ENCODE peak calls at places on chromosome 5, in five cellular contexts. V, F, G, S and C are unnamed samples.

GRCh38 chr5:56786346-56786745 is 29.0 kb upstream of the MAP3K1 start:
- DNase-seq in V (no peak), G (no peak), F (no peak), S (no peak), C (no peak)

GRCh38 chr5:151569132-151570046 is 21.7 kb downstream of the FAT2 start:
- DNase-seq in F (no peak), S (no peak), V (no peak), G (no peak), C (no peak)

GRCh38 chr5:79560774-79561524 is 47.0 kb upstream of the HOMER1 start:
- DNase-seq in V (peak; percentile 67), S (no peak), F (no peak), G (no peak), C (no peak)

GRCh38 chr5:180596668-180597231 is 5.5 kb upstream of the SCGB3A1 start:
- DNase-seq in F (no peak), V (no peak), S (no peak), G (no peak), C (peak; percentile 33)

GRCh38 chr5:64229163-64229774 is 63.6 kb downstream of the RNF180 start:
- DNase-seq in V (peak; percentile 39), S (no peak), G (peak; percentile 7), F (no peak), C (peak; percentile 64)

GRCh38 chr5:67674256-67674655 is 477.7 kb upstream of the CD180 start:
- DNase-seq in G (no peak), S (no peak), V (no peak), F (no peak), C (no peak)

GRCh38 chr5:148781771-148782170 is 44.6 kb upstream of the ADRB2 start:
- DNase-seq in V (no peak), G (no peak), S (no peak), F (no peak), C (no peak)

GRCh38 chr5:94618029-94618492 is 343 bp downstream of the KIAA0825 start:
- DNase-seq in G (peak; percentile 53), S (peak; percentile 21), V (peak; percentile 57), F (no peak), C (peak; percentile 4)

GRCh38 chr5:5340206-5340729 is 82.2 kb upstream of the ICE1 start:
- DNase-seq in F (peak; percentile 24), V (peak; percentile 83), S (no peak), G (peak; percentile 97), C (peak; percentile 67)

GRCh38 chr5:168135897-168136296 is 155.5 kb upstream of the WWC1 start:
- DNase-seq in V (no peak), F (no peak), S (no peak), G (no peak), C (no peak)

GRCh38 chr5:135255461-135256178 is 143.4 kb downstream of the MACROH2A1 start:
- DNase-seq in S (no peak), G (no peak), V (no peak), F (no peak), C (no peak)

GRCh38 chr5:171428168-171428658 is 8.8 kb downstream of the FGF18 start:
- DNase-seq in F (no peak), S (no peak), G (no peak), V (no peak), C (peak; percentile 20)

GRCh38 chr5:88881566-88881965 is 1.4 kb downstream of the MEF2C start:
- DNase-seq in S (no peak), V (peak; percentile 9), F (no peak), G (no peak), C (no peak)

GRCh38 chr5:172707285-172708182 is 63.5 kb downstream of the DUSP1 start:
- DNase-seq in G (peak; percentile 49), S (no peak), V (peak; percentile 76), F (no peak), C (peak; percentile 78)

GRCh38 chr5:58902765-58903164 is 319.9 kb downstream of the RAB3C start:
- DNase-seq in F (no peak), V (no peak), S (no peak), G (no peak), C (no peak)

GRCh38 chr5:154793599-154794524 is 38.7 kb downstream of the LARP1 start:
- DNase-seq in G (peak; percentile 44), S (no peak), V (peak; percentile 77), F (no peak), C (no peak)

GRCh38 chr5:160020266-160020770 is 11.4 kb downstream of the TTC1 start:
- DNase-seq in G (no peak), V (peak; percentile 28), F (no peak), S (no peak), C (no peak)

GRCh38 chr5:112316731-112317130 is 102.3 kb downstream of the EPB41L4A start:
- DNase-seq in G (no peak), F (no peak), S (no peak), V (no peak), C (no peak)

GRCh38 chr5:83567741-83568530 is 96.4 kb downstream of the VCAN start:
- DNase-seq in G (peak; percentile 79), F (no peak), V (peak; percentile 93), S (no peak), C (no peak)

GRCh38 chr5:10479226-10479721 is 37.6 kb downstream of the ROPN1L start:
- DNase-seq in S (no peak), F (no peak), G (peak; percentile 81), V (peak; percentile 82), C (no peak)

GRCh38 chr5:90550963-90551362 is 7.6 kb upstream of the ADGRV1 start:
- DNase-seq in V (no peak), S (no peak), G (no peak), F (no peak), C (no peak)

GRCh38 chr5:110288766-110289165 is 437.7 kb downstream of the TMEM232 start:
- DNase-seq in G (no peak), S (no peak), F (no peak), V (no peak), C (no peak)

GRCh38 chr5:72184408-72184807 is 77.1 kb downstream of the MAP1B start:
- DNase-seq in S (no peak), V (no peak), G (no peak), F (no peak), C (no peak)

GRCh38 chr5:72180925-72181324 is 73.7 kb downstream of the MAP1B start:
- DNase-seq in S (no peak), V (no peak), G (no peak), F (no peak), C (no peak)

GRCh38 chr5:72185717-72186388 is 78.6 kb downstream of the MAP1B start:
- DNase-seq in G (no peak), V (no peak), S (no peak), F (no peak), C (no peak)

GRCh38 chr5:72179816-72180440 is 72.7 kb downstream of the MAP1B start:
- DNase-seq in F (no peak), V (no peak), G (no peak), S (no peak), C (no peak)

GRCh38 chr5:72183231-72183630 is 76.0 kb downstream of the MAP1B start:
- DNase-seq in F (no peak), V (no peak), S (no peak), G (no peak), C (peak; percentile 39)
- H3K27me3 ChIP-seq in F (no peaks in the 10 kb centered on the region), V (no peaks in the 10 kb centered on the region), S (no peaks in the 10 kb centered on the region), G (no peaks in the 10 kb centered on the region), C (no peaks in the 10 kb centered on the region)

GRCh38 chr5:2752059-2752874 is 790 bp upstream of the IRX2 start:
- DNase-seq in F (no peak), S (no peak), V (no peak), G (no peak), C (peak; percentile 90)

GRCh38 chr5:2753452-2754409 is 2.3 kb upstream of the IRX2 start:
- DNase-seq in S (no peak), F (no peak), G (no peak), V (no peak), C (peak; percentile 84)

GRCh38 chr5:2751592-2752021 is at the start of gene IRX2:
- DNase-seq in S (no peak), V (peak; percentile 59), G (no peak), F (no peak), C (peak; percentile 97)

GRCh38 chr5:2754621-2755370 is 3.3 kb upstream of the IRX2 start:
- DNase-seq in G (no peak), S (no peak), V (no peak), F (no peak), C (peak; percentile 80)

DNA sequence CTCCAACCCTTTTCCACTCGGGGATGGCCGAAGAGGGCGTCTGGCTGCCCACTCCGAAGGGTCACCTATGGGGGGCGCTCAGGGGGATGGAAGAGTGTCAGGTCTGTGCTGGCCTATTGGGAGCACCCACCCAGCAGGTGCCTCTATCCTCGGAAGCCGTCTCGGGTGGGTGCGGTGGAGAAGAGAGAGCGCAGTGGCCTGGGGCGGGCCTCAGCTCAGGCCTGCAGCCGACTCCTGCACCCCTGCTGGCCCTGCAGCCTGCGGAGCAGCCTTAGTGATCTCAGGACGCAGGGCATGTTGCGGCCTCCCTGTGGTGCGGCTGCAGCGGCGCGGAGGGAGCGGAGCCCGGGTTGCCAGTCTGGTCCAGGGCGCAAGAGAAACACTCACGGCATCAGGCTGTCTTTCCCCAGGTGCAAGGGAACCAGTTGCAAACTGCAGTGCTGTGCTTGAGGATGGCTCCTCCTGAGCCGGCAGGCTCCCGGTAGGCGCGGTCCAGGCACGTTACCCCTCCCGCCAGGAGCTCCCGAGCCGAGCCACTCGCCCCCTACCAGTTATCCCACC is 1.5 kb upstream of the IRX2 start:
- DNase-seq in V (no peak), G (no peak), S (no peak), F (no peak), C (peak; percentile 74)
- H3K4me3 ChIP-seq in V (no peak overlapping the region), G (no peak overlapping the region), S (no peak overlapping the region), F (no peak overlapping the region), C (peak overlapping the region; percentile 64)

GRCh38 chr5:53479656-53480473 is 564 bp upstream of the FST start:
- DNase-seq in G (peak; percentile 28), V (peak; percentile 73), S (peak; percentile 49), F (no peak), C (peak; percentile 82)

GRCh38 chr5:53480474-53481353 is at the start of gene FST:
- DNase-seq in S (no peak), G (no peak), F (no peak), V (peak; percentile 36), C (peak; percentile 77)

GRCh38 chr5:53482717-53483638 is 2.5 kb downstream of the FST start:
- DNase-seq in G (no peak), F (no peak), V (peak; percentile 53), S (no peak), C (peak; percentile 73)

GRCh38 chr5:53481354-53481886 is 991 bp downstream of the FST start:
- DNase-seq in S (no peak), V (peak; percentile 23), F (no peak), G (no peak), C (peak; percentile 13)

GRCh38 chr5:53481887-53482716 is 1.7 kb downstream of the FST start:
- DNase-seq in S (peak; percentile 51), G (peak; percentile 71), V (peak; percentile 71), F (no peak), C (peak; percentile 75)
- H3K27me3 ChIP-seq in S (no peaks in the 10 kb centered on the region), G (no peaks in the 10 kb centered on the region), V (no peaks in the 10 kb centered on the region), F (peaks cover 46% of the 10 kb centered on the region), C (peaks cover 11% of the 10 kb centered on the region)

GRCh38 chr5:131279209-131279608 is 15.4 kb downstream of the CDC42SE2 start:
- DNase-seq in S (no peak), V (no peak), F (no peak), G (no peak), C (no peak)

GRCh38 chr5:131280417-131280816 is 16.6 kb downstream of the CDC42SE2 start:
- DNase-seq in F (no peak), V (no peak), G (no peak), S (no peak), C (no peak)

GRCh38 chr5:131281133-131281867 is 17.4 kb downstream of the CDC42SE2 start:
- DNase-seq in S (no peak), V (peak; percentile 17), F (no peak), G (no peak), C (no peak)

GRCh38 chr5:131282235-131282634 is 18.4 kb downstream of the CDC42SE2 start:
- DNase-seq in V (no peak), G (no peak), F (no peak), S (no peak), C (no peak)

GRCh38 chr5:131281868-131282234 is 18.0 kb downstream of the CDC42SE2 start:
- DNase-seq in S (no peak), F (no peak), G (no peak), V (no peak), C (no peak)
- H3K4me3 ChIP-seq in S (no peak overlapping the region), F (no peak overlapping the region), G (no peak overlapping the region), V (no peak overlapping the region), C (no peak overlapping the region)